ENCODE peak calls at places on chromosomes 7 and 10, in six cellular contexts. L is left ventricle myocardium inferior, B is neural crest cell, T is B cell, E is gastrocnemius medialis, D is thoracic aorta. I is an unnamed sample.

GRCh38 chr7:5406957-5407930 is 16.4 kb downstream of the TNRC18 start:
- DNase-seq in E (no peak), T (no peak), L (no peak), B (peak; percentile 18), D (no peak), I (no peak)

GRCh38 chr7:152504367-152504766 is 68.6 kb upstream of the KMT2C start:
- DNase-seq in T (no peak), E (no peak), B (no peak), D (no peak), L (no peak), I (no peak)

GRCh38 chr7:22447008-22447407 is 53.0 kb downstream of the STEAP1B start:
- DNase-seq in E (no peak), B (no peak), T (no peak), L (no peak), D (no peak), I (no peak)

GRCh38 chr7:127580612-127581011 is 4.8 kb downstream of the GCC1 start:
- DNase-seq in D (no peak), L (no peak), T (no peak), B (no peak), E (no peak), I (no peak)

GRCh38 chr7:31688347-31688746 is 1.3 kb downstream of the PPP1R17 start:
- DNase-seq in B (no peak), D (no peak), T (peak; percentile 64), L (no peak), E (no peak), I (no peak)

GRCh38 chr7:97342512-97342911 is 225.0 kb downstream of the SDHAF3 start:
- DNase-seq in B (no peak), D (no peak), T (no peak), L (no peak), E (no peak), I (no peak)

GRCh38 chr10:70512149-70512611 is 33.6 kb downstream of the PALD1 start:
- DNase-seq in E (no peak), L (no peak), D (no peak), T (no peak), B (no peak), I (no peak)

GRCh38 chr7:78218051-78218450 is 419.5 kb downstream of the PHTF2 start:
- DNase-seq in D (no peak), L (no peak), B (no peak), T (no peak), E (no peak), I (no peak)

GRCh38 chr7:44080686-44081265 is 1.6 kb downstream of the POLM start:
- DNase-seq in T (peak; percentile 25), E (no peak), D (no peak), B (no peak), L (peak; percentile 17), I (no peak)

GRCh38 chr10:60382946-60383681 is 6.6 kb downstream of the ANK3 start:
- DNase-seq in T (no peak), D (no peak), E (no peak), B (no peak), L (no peak), I (no peak)

GRCh38 chr7:142788303-142789286 is 17.8 kb downstream of the PRSS2 start:
- DNase-seq in L (no peak), D (no peak), E (no peak), B (no peak), T (no peak), I (no peak)

GRCh38 chr10:55631071-55631654 is 729.9 kb downstream of the ZWINT start:
- DNase-seq in T (no peak), B (peak; percentile 87), L (peak; percentile 33), E (no peak), D (no peak), I (peak; percentile 91)

GRCh38 chr7:74579800-74580685 is 77.5 kb upstream of the GTF2I start:
- DNase-seq in B (no peak), L (no peak), T (no peak), E (no peak), D (no peak), I (no peak)

GRCh38 chr7:92834661-92835139 is 1.7 kb downstream of the CDK6 start:
- DNase-seq in T (no peak), D (no peak), L (no peak), B (peak; percentile 25), E (no peak), I (no peak)

GRCh38 chr10:393346-393745 is 258.1 kb downstream of the ZMYND11 start:
- DNase-seq in L (no peak), D (no peak), B (no peak), T (no peak), E (no peak), I (no peak)

GRCh38 chr10:15201589-15202300 is 33.3 kb upstream of the NMT2 start:
- DNase-seq in L (no peak), B (no peak), E (no peak), D (no peak), T (no peak), I (no peak)

GRCh38 chr10:113127285-113128283 is 177.5 kb downstream of the TCF7L2 start:
- DNase-seq in D (no peak), T (no peak), E (no peak), B (no peak), L (no peak), I (no peak)

GRCh38 chr10:26524161-26524831 is 86.2 kb downstream of the APBB1IP start:
- DNase-seq in E (no peak), L (no peak), D (no peak), B (no peak), T (no peak), I (no peak)

GRCh38 chr7:91556956-91557650 is 292.9 kb downstream of the FZD1 start:
- DNase-seq in T (no peak), D (no peak), B (no peak), L (no peak), E (no peak), I (no peak)

GRCh38 chr7:97576043-97576442 is 155.8 kb upstream of the TAC1 start:
- DNase-seq in D (no peak), B (no peak), E (no peak), L (no peak), T (no peak), I (no peak)

GRCh38 chr10:125083576-125083920 is 76.8 kb downstream of the CTBP2 start:
- DNase-seq in D (no peak), E (peak; percentile 76), L (no peak), T (no peak), B (no peak), I (no peak)

GRCh38 chr10:47348661-47349470 is 703 bp downstream of the RBP3 start:
- DNase-seq in T (no peak), E (no peak), L (no peak), D (no peak), B (no peak), I (no peak)

GRCh38 chr7:28957064-28957821 is 887 bp downstream of the TRIL start:
- DNase-seq in T (no peak), B (peak; percentile 46), E (no peak), L (peak; percentile 29), D (no peak), I (no peak)

GRCh38 chr10:88866454-88866853 is 13.6 kb upstream of the STAMBPL1 start:
- DNase-seq in B (no peak), E (no peak), L (no peak), D (no peak), T (no peak), I (no peak)

GRCh38 chr10:88870101-88870500 is 9.9 kb upstream of the STAMBPL1 start:
- DNase-seq in L (no peak), B (no peak), E (no peak), D (no peak), T (no peak), I (no peak)

DNA sequence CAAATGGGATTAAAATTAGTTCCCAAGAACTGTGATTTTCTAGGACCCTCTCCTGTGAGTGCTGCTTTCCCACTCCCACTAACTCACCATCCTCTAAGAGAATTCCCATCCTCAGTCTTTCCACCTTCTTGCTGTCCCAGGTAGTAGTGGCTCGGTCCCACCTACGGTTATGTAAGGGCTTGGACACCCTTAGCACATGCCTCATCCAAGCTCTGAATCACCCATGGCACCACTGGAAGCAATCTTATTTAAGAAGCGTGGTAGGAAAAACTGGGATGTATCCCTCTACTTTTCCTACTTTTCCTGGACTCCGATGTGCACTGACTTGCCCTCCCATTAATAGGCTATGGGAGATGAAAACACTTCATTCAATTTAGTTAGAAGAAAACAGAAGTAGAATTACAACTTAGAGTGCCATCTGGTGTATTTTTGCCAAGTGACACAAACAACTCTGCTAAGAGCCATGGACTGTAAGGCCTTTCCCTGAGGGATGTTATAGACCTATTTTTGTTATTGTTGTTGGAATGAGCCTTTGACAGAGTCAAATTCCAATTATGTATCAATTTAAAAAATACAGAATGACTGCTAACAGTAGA is 13.7 kb upstream of the ANKRD22 start:
- DNase-seq in E (no peak), L (no peak), B (no peak), T (no peak), D (no peak), I (no peak)
- TF ChIP-seq CTCF in E (no peak), L (no peak), B (no peak), T (no peak), D (no peak), I (peak; percentile 36)

DNA sequence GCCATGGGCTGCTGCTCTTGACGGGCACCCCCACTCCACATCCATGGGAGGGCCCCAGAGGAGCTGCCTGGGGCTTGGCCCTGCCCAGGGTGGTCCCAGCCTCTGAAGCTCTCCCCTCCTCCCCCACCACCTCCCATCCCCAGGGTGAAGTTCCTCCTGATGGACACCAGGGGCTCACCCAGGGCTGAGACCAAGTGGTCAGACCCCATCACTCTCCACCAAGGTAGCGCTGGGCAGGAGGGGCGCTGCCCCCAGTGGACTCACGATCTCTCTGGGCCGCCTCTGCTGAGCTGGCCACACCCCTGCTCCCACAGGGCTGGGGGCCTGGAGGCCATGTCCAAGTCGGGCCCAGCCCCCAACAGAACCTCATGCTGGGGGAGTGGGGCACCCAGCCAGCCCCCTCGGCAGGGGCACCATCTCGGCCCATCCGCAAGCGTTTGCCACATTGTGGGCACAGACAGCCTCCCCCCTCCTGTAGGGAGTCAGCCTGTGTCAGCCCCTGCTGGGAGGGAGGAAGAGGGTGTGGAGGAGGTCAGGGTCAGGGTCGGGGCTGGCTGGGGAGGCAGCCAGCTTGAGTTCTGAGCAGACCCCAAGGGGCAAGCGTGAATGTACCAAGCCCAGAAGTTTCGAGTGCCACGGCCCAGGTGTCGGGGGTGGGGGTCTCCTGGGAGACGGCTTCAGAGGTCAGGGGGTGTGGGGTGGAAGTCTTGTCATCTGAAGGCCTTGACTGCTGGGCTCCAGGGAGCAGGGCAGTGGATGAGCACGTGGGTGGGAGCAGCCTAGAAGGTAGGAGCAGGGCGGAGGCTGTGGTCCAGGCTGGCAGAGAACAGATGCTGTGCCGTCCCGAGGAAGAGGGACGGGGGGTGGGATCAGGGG is 2.8 kb downstream of the UPK3B start:
- DNase-seq in E (no peak), B (peak; percentile 31), T (no peak), D (no peak), L (no peak), I (peak; percentile 83)
- TF ChIP-seq CTCF in E (no peak), B (peak; percentile 44), T (no peak), D (no peak), L (peak; percentile 22), I (peak; percentile 44)

GRCh38 chr10:79179404-79180309 is 110.9 kb downstream of the ZMIZ1 start:
- DNase-seq in L (no peak), D (no peak), T (no peak), E (no peak), B (peak; percentile 56), I (no peak)
- TF ChIP-seq CTCF in L (no peak), D (no peak), T (no peak), E (no peak), B (peak; percentile 14), I (peak; percentile 16)

DNA sequence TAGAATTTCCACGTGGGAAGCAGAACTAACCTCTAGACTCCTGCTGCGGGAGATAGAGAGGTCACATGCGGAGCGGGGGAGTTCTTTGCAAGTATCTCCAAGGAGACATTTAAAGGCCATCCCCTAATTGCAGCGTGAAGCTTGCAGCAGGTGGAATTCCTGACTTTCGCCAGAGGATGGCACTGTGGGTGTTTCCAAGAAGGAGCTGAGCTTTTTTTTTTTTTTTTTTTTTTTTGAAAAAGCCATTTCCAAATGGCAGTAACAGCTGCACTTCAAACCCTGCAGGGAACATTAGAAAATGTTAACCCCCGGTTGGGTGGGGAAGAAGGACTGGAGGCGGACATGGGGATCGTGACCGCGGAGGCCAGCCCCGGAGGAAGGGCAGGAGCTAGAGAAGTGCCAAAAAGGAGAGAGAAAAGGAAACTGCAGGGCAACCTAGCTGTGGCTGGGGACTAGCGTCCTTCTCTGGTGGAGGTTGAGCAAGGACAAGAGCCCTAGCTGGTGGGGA is 487.7 kb downstream of the TYW1 start:
- DNase-seq in B (peak; percentile 68), T (no peak), E (peak; percentile 7), L (peak; percentile 23), D (no peak), I (peak; percentile 85)
- TF ChIP-seq CTCF in B (peak; percentile 82), T (peak; percentile 46), E (peak; percentile 70), L (peak; percentile 83), D (peak; percentile 42), I (peak; percentile 73)